ENCODE peak calls at places on chromosomes 5 and 9, in eight cellular contexts. C, P, V, N, W, U, O and J are unnamed samples.

GRCh38 chr9:75036793-75037192 is 8.7 kb upstream of the CARNMT1 start:
- DNase-seq in C (no peak), O (no peak), U (no peak), W (no peak), P (no peak), V (no peak), N (no peak), J (no peak)

GRCh38 chr5:73818357-73818756 is 192.4 kb downstream of the ARHGEF28 start:
- DNase-seq in O (no peak), W (no peak), N (no peak), P (no peak), U (no peak), C (no peak), V (peak; percentile 14), J (no peak)

GRCh38 chr9:38183994-38184568 is 115.1 kb upstream of the SHB start:
- DNase-seq in O (no peak), C (no peak), U (no peak), P (no peak), V (peak; percentile 48), N (no peak), W (no peak), J (no peak)

GRCh38 chr5:89871906-89872305 is 537.6 kb downstream of the CETN3 start:
- DNase-seq in U (no peak), N (no peak), W (no peak), V (no peak), C (no peak), P (no peak), O (no peak), J (no peak)

GRCh38 chr5:132495063-132495671 is 4.6 kb upstream of the IRF1 start:
- DNase-seq in C (no peak), N (peak; percentile 64), W (no peak), U (no peak), V (no peak), O (no peak), P (no peak), J (no peak)

GRCh38 chr5:54654211-54654610 is 136.7 kb downstream of the SNX18 start:
- DNase-seq in U (no peak), C (no peak), O (no peak), N (no peak), W (no peak), V (no peak), P (no peak), J (no peak)

GRCh38 chr5:78615697-78616096 is 32.9 kb downstream of the LHFPL2 start:
- DNase-seq in O (no peak), N (no peak), C (no peak), U (peak; percentile 56), V (no peak), W (no peak), P (no peak), J (no peak)

GRCh38 chr9:126380447-126380846 is 53.8 kb downstream of the MVB12B start:
- DNase-seq in W (no peak), P (no peak), C (no peak), U (no peak), V (no peak), O (no peak), N (no peak), J (no peak)

GRCh38 chr5:177094224-177095087 is 7.7 kb downstream of the FGFR4 start:
- DNase-seq in O (peak; percentile 59), U (no peak), N (peak; percentile 96), C (no peak), W (no peak), V (peak; percentile 94), P (peak; percentile 16), J (no peak)

GRCh38 chr5:154937186-154937717 is 759 bp downstream of the GEMIN5 start:
- DNase-seq in U (no peak), W (no peak), N (no peak), C (no peak), O (no peak), P (no peak), V (peak; percentile 3), J (no peak)

GRCh38 chr5:93883459-93883858 is 142.1 kb upstream of the POU5F2 start:
- DNase-seq in V (no peak), W (no peak), N (no peak), P (no peak), C (no peak), U (no peak), O (no peak), J (no peak)

GRCh38 chr5:99379187-99379586 is 450.4 kb upstream of the CHD1 start:
- DNase-seq in V (no peak), P (no peak), C (no peak), N (no peak), O (no peak), U (no peak), W (no peak), J (no peak)

GRCh38 chr9:27880640-27881039 is 307.4 kb upstream of the C9orf72 start:
- DNase-seq in U (no peak), P (no peak), O (no peak), W (no peak), N (no peak), C (no peak), V (no peak), J (no peak)

GRCh38 chr5:102270036-102270435 is 26.0 kb downstream of the SLCO4C1 start:
- DNase-seq in P (no peak), V (no peak), U (no peak), N (no peak), W (no peak), O (no peak), C (no peak), J (no peak)

GRCh38 chr5:181200816-181201215 is 4.2 kb downstream of the TRIM7 start:
- DNase-seq in C (no peak), P (no peak), U (no peak), W (no peak), V (no peak), O (no peak), N (no peak), J (no peak)

GRCh38 chr5:15376803-15377202 is 123.2 kb upstream of the FBXL7 start:
- DNase-seq in N (no peak), C (no peak), V (peak; percentile 15), W (no peak), U (no peak), P (no peak), O (no peak), J (no peak)

GRCh38 chr5:1867114-1867814 is 15.5 kb downstream of the IRX4 start:
- DNase-seq in O (no peak), P (no peak), V (no peak), C (no peak), N (no peak), W (no peak), U (no peak), J (no peak)

DNA sequence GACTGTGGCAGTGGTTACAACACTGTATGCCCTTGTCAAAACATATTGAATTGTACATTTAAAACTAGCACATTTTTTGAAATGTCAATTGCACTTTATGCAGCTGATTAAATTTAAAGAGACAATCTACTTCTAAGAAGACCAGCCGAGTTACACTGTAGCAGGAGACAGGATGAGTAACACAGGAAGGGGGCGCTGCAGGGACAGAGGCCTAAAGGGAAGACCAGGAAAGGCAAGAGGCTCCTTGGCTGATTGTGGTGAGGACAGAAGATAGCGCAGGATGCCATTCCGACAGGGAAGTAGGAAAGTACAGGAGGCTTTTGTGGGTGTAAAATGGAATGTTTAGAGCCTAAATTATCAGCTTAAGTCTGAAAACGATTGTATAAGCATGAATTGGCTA is 28.2 kb upstream of the PPP2R2B start:
- DNase-seq in P (no peak), O (peak; percentile 42), U (peak; percentile 24), V (peak; percentile 22), C (no peak), N (no peak), W (no peak), J (no peak)
- TF ChIP-seq CTCF in P (no peak), O (no peak), U (peak; percentile 18), V (no peak), C (no peak), N (no peak), W (no peak), J (no peak)

GRCh38 chr5:40507095-40507494 is 172.6 kb upstream of the PTGER4 start:
- DNase-seq in W (no peak), P (no peak), O (no peak), U (no peak), V (peak; percentile 11), N (no peak), C (no peak), J (no peak)
- TF ChIP-seq CTCF in W (peak; percentile 52), P (no peak), O (no peak), U (peak; percentile 11), V (peak; percentile 27), N (no peak), C (no peak), J (no peak)

GRCh38 chr9:97307091-97307490 is 368 bp upstream of the CCDC180 start:
- DNase-seq in P (peak; percentile 97), N (no peak), U (no peak), O (no peak), W (no peak), V (peak; percentile 78), C (peak; percentile 57), J (peak; percentile 42)
- TF ChIP-seq CTCF in P (peak; percentile 21), N (no peak), U (no peak), O (no peak), W (no peak), V (no peak), C (no peak), J (no peak)

GRCh38 chr9:121927636-121928035 is 165.5 kb downstream of the TTLL11 start:
- DNase-seq in N (no peak), V (no peak), C (no peak), W (no peak), P (no peak), O (no peak), U (no peak), J (no peak)

GRCh38 chr9:121930970-121931369 is 162.1 kb downstream of the TTLL11 start:
- DNase-seq in C (no peak), V (no peak), N (no peak), O (no peak), W (no peak), U (no peak), P (no peak), J (no peak)

GRCh38 chr9:121927081-121927480 is 166.0 kb downstream of the TTLL11 start:
- DNase-seq in V (no peak), N (no peak), P (no peak), U (no peak), C (no peak), W (no peak), O (no peak), J (no peak)

GRCh38 chr9:121926417-121926816 is 166.7 kb downstream of the TTLL11 start:
- DNase-seq in P (peak; percentile 87), V (no peak), O (no peak), C (no peak), W (no peak), U (no peak), N (no peak), J (no peak)

DNA sequence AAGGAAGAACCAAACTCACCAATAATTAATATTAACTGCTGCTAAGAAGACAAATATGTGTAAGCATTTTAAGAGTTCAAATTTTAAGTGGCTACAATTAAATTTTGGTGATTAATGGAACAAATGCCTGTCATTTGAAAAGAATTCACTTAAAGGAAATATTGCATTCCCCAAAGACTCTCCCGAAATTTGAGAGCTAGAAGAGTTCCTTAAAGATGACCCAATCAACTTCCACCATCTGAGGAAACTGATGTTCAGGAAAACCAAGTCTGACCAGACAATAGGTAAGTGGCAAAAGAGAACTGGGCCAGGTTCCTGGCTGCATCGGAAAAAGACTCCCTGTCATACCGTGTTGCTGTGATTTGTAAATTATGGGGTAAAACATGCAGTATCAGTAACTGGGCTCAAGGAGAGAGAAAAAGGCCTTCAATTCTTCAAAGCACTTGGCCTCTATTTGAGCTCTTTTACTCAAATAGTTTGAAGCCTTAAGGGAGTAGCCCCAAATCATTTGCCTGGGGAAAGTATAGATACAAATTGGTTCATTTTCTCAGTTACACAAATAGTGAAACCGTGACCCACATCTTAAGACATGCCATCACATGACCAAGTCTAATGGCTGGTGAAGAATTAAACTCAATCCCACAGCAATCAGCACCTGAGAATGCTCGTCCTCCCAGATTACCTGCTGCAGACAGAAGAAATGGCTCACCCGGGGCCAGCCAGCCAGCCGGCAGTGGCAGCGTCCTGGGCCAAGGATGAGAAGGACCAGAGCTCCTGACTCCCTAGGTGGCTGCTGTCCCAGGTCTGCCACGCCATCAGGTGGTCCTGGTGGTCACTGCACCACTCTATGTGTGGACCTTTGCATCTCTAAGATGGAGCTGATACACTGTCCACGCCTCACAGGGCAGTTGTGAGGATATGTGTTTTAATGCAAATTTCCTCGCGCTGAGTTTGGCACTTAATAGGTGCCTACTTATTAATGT is 162.9 kb downstream of the TTLL11 start:
- DNase-seq in U (peak; percentile 10), N (no peak), O (no peak), W (no peak), C (no peak), P (no peak), V (no peak), J (no peak)
- TF ChIP-seq CTCF in U (peak; percentile 36), N (no peak), O (peak; percentile 34), W (no peak), C (peak; percentile 4), P (no peak), V (no peak), J (no peak)